ENCODE peak calls at places on chromosomes 11 and 22, in four cellular contexts. L is MCF 10A; J is activated CD8-positive, alpha-beta T cell treated with anti-CD3 and anti-CD28 coated beads for 36 hours; D is WTC11. O is an unnamed sample.

GRCh38 chr11:6757373-6757967 is 14.3 kb downstream of the OR2AG2 start:
- DNase-seq in L (peak; percentile 55), D (peak; percentile 52), J (peak; percentile 82), O (peak; percentile 69)

GRCh38 chr22:45308624-45309421 is 911 bp upstream of the FAM118A start:
- DNase-seq in D (no peak), L (no peak), J (peak; percentile 64), O (no peak)

GRCh38 chr11:117345039-117345438 is 17.4 kb downstream of the CEP164 start:
- DNase-seq in D (no peak), L (no peak), J (no peak), O (no peak)

GRCh38 chr11:43984519-43985385 is 42.3 kb downstream of the C11orf96 start:
- DNase-seq in L (no peak), D (no peak), J (no peak), O (no peak)

GRCh38 chr11:2800655-2801531 is 84.7 kb downstream of the CDKN1C start:
- DNase-seq in L (no peak), D (peak; percentile 6), J (no peak), O (no peak)

GRCh38 chr22:35648066-35649025 is at the start of gene APOL6:
- DNase-seq in J (peak; percentile 76), L (peak; percentile 82), D (no peak), O (no peak)

GRCh38 chr11:111982019-111982464 is 43.2 kb upstream of the DLAT start:
- DNase-seq in J (peak; percentile 81), L (peak; percentile 79), D (peak; percentile 83), O (peak; percentile 80)

GRCh38 chr11:86592659-86593451 is 79.6 kb downstream of the ME3 start:
- DNase-seq in D (no peak), L (peak; percentile 88), J (peak; percentile 97), O (peak; percentile 29)

GRCh38 chr22:25167834-25168601 is 31.6 kb upstream of the CRYBB3 start:
- DNase-seq in D (no peak), L (peak; percentile 77), J (no peak), O (no peak)

GRCh38 chr11:71311176-71311925 is 59.0 kb upstream of the SHANK2 start:
- DNase-seq in L (no peak), D (no peak), J (no peak), O (no peak)

GRCh38 chr11:68930991-68931855 is 27.5 kb downstream of the IGHMBP2 start:
- DNase-seq in J (no peak), L (no peak), D (no peak), O (no peak)

GRCh38 chr11:67020949-67021348 is 2.0 kb upstream of the SYT12 start:
- DNase-seq in J (peak; percentile 11), L (no peak), D (no peak), O (no peak)

GRCh38 chr22:27405672-27406388 is 395.7 kb downstream of the MN1 start:
- DNase-seq in J (peak; percentile 49), D (peak; percentile 77), L (peak; percentile 69), O (peak; percentile 61)

GRCh38 chr22:29788339-29789279 is 21.4 kb downstream of the UQCR10 start:
- DNase-seq in L (no peak), J (no peak), D (no peak), O (no peak)

GRCh38 chr22:49983148-49984042 is 22.8 kb downstream of the PIM3 start:
- DNase-seq in D (peak; percentile 66), J (no peak), L (no peak), O (no peak)

GRCh38 chr11:134120921-134121526 is 52.2 kb downstream of the JAM3 start:
- DNase-seq in L (no peak), D (no peak), J (no peak), O (no peak)

GRCh38 chr22:37267661-37268413 is 14.5 kb upstream of the CYTH4 start:
- DNase-seq in L (no peak), J (no peak), D (no peak), O (no peak)

GRCh38 chr11:78370406-78371172 is 47.0 kb downstream of the GAB2 start:
- DNase-seq in D (no peak), J (no peak), L (no peak), O (peak; percentile 64)

GRCh38 chr22:25448435-25449051 is 115.9 kb upstream of the GRK3 start:
- DNase-seq in L (peak; percentile 8), D (no peak), J (peak; percentile 63), O (peak; percentile 34)

GRCh38 chr11:74388678-74389327 is 9.4 kb downstream of the PGM2L1 start:
- DNase-seq in J (peak; percentile 87), D (no peak), L (peak; percentile 63), O (peak; percentile 66)

GRCh38 chr22:43381693-43382092 is 30.1 kb upstream of the MPPED1 start:
- DNase-seq in D (no peak), L (no peak), J (no peak), O (no peak)

GRCh38 chr11:97361812-97362378 is 972.1 kb downstream of the JRKL start:
- DNase-seq in J (no peak), L (peak; percentile 74), D (no peak), O (no peak)

GRCh38 chr11:46392421-46393230 is 1.1 kb upstream of the CHRM4 start:
- DNase-seq in J (peak; percentile 81), L (peak; percentile 69), D (peak; percentile 92), O (peak; percentile 70)

GRCh38 chr22:36853407-36854099 is 7.3 kb upstream of the NCF4 start:
- DNase-seq in L (peak; percentile 52), D (peak; percentile 93), J (peak; percentile 95), O (peak; percentile 83)

GRCh38 chr11:128318856-128319474 is 268.4 kb downstream of the ETS1 start:
- DNase-seq in J (peak; percentile 96), D (no peak), L (no peak), O (no peak)

GRCh38 chr11:102438311-102439062 is 14.1 kb downstream of the TMEM123 start:
- DNase-seq in J (peak; percentile 55), D (peak; percentile 24), L (no peak), O (no peak)

GRCh38 chr11:102611291-102611690 is 13.8 kb downstream of the MMP20 start:
- DNase-seq in J (no peak), D (no peak), L (no peak), O (no peak)

DNA sequence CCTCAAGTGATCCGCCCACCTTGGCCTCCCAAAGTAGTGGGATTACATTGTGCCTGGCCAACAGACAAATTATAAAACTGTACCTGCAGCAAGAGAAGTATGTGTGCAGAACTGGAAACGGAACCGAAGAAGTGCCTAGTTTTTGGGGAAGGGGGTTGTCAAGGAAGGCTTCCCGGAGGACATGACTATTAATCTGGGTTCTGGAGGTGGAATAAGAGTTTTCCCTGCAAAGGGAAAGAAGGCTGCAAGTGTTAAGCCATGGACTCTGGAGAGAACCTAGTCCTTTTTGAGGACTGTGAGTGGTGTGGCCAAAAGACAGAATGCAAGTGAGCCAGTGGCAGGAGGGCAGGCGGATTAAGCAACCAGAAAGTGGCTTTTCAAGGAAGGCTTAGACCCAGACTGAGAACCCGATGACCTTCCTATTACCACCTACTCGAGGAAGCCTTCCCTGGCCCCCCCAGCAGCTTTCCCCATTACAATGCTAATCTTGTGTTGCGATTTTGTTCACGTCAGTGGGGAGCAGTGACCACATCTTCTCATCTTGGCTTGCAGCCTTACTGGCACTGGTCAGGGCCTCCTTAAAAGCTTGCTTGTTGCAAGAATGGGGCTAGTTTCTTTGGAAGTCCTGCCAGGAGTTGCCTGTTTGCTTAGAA is 5.7 kb upstream of the SEPTIN3 start:
- DNase-seq in D (no peak), L (no peak), J (no peak), O (peak; percentile 56)
- TF ChIP-seq CTCF in D (no peak), L (no peak), J (no peak), O (no peak)

DNA sequence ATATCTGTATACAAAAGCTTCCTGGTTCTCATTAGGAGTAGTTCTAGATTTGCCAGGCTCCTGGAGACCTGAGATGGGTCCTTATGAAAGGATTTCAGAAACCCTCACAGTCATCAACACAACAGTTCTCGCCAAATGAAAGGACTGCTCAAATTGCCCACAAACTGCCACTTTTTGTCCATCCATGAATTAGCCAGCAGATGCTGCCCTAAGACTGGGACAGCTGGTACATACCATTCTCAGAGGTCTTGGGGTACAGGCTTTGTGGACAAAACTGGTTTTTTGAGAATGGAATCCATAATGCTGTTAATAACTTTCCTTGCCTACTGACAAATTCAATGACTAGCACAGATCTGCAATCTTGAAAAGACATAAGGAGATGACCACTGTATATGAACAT is 23.4 kb upstream of the BDNF start:
- DNase-seq in D (no peak), L (no peak), J (no peak), O (no peak)
- TF ChIP-seq CTCF in D (no peak), L (no peak), J (no peak), O (peak; percentile 12)

GRCh38 chr11:14519692-14520085 is 497 bp downstream of the PSMA1 start:
- DNase-seq in J (peak; percentile 37), L (no peak), D (no peak), O (no peak)
- TF ChIP-seq CTCF in J (no peak), L (no peak), D (no peak), O (no peak)

GRCh38 chr11:88886796-88887195 is 179.0 kb downstream of the GRM5 start:
- DNase-seq in J (peak; percentile 45), D (peak; percentile 57), L (peak; percentile 82), O (peak; percentile 55)
- TF ChIP-seq CTCF in J (no peak), D (peak; percentile 45), L (peak; percentile 70), O (peak; percentile 74)